ENCODE peak calls at places on chromosomes 2 and 18, in six cellular contexts. P is K562, Y is sigmoid colon, A is GM23338, B is transverse colon, S is endothelial cell of umbilical vein. G is an unnamed sample.

GRCh38 chr2:172693037-172693436 is 42.6 kb upstream of the RAPGEF4 start:
- DNase-seq in P (no peak), Y (peak; percentile 81), A (no peak), B (peak; percentile 83), S (peak; percentile 98), G (no peak)

GRCh38 chr2:228613133-228613532 is 431.6 kb upstream of the SPHKAP start:
- DNase-seq in P (no peak), Y (no peak), A (no peak), B (no peak), S (no peak), G (no peak)

GRCh38 chr2:29462293-29462692 is 347.1 kb downstream of the CLIP4 start:
- DNase-seq in P (no peak), Y (no peak), A (no peak), B (no peak), S (no peak), G (no peak)

GRCh38 chr18:3753116-3753515 is 303.1 kb downstream of the TGIF1 start:
- DNase-seq in P (no peak), Y (no peak), A (no peak), B (no peak), S (no peak), G (no peak)

GRCh38 chr2:204431529-204431928 is 113.7 kb upstream of the PARD3B start:
- DNase-seq in P (no peak), Y (no peak), A (no peak), B (no peak), S (no peak), G (no peak)

GRCh38 chr2:125386074-125386473 is 1269.9 kb upstream of the GYPC start:
- DNase-seq in P (no peak), Y (no peak), A (peak; percentile 47), B (no peak), S (no peak), G (no peak)

GRCh38 chr2:46847726-46848421 is 67.7 kb downstream of the MCFD2 start:
- DNase-seq in P (no peak), Y (peak; percentile 67), A (no peak), B (no peak), S (no peak), G (no peak)

GRCh38 chr2:99085400-99085799 is 56.1 kb upstream of the C2orf15 start:
- DNase-seq in P (no peak), Y (no peak), A (peak; percentile 21), B (no peak), S (no peak), G (no peak)

GRCh38 chr2:68357608-68358337 is 7.3 kb upstream of the PLEK start:
- DNase-seq in P (peak; percentile 21), Y (peak; percentile 65), A (peak; percentile 85), B (peak; percentile 33), S (peak; percentile 57), G (no peak)

GRCh38 chr2:121345887-121346286 is 60.9 kb upstream of the TFCP2L1 start:
- DNase-seq in P (no peak), Y (peak; percentile 50), A (no peak), B (no peak), S (no peak), G (no peak)

GRCh38 chr2:177930916-177931315 is 141.7 kb downstream of the PDE11A start:
- DNase-seq in P (no peak), Y (no peak), A (no peak), B (no peak), S (no peak), G (no peak)

GRCh38 chr2:97734061-97734912 is 20.9 kb downstream of the ZAP70 start:
- DNase-seq in P (no peak), Y (no peak), A (no peak), B (no peak), S (no peak), G (no peak)

GRCh38 chr2:9770308-9771100 is 72.8 kb upstream of the TAF1B start:
- DNase-seq in P (peak; percentile 78), Y (peak; percentile 86), A (peak; percentile 92), B (peak; percentile 74), S (peak; percentile 51), G (no peak)

GRCh38 chr18:45566025-45566740 is 49.1 kb upstream of the SLC14A2 start:
- DNase-seq in P (no peak), Y (no peak), A (no peak), B (no peak), S (no peak), G (no peak)

GRCh38 chr2:2026851-2027250 is 282.5 kb upstream of the PXDN start:
- DNase-seq in P (no peak), Y (no peak), A (no peak), B (no peak), S (no peak), G (peak; percentile 92)

GRCh38 chr2:219591091-219591490 is 6.6 kb upstream of the STK11IP start:
- DNase-seq in P (no peak), Y (no peak), A (no peak), B (no peak), S (no peak), G (no peak)
- TF ChIP-seq POLR2AphosphoS5 in P (no peak), Y (no peak), A (no peak), B (no peak), S (no peak), G (no peak)

GRCh38 chr2:237596856-237597679 is 6.5 kb upstream of the RAB17 start:
- DNase-seq in P (no peak), Y (peak; percentile 55), A (no peak), B (no peak), S (no peak), G (no peak)
- H3K27ac ChIP-seq in P (no peak overlapping the region), Y (no peak overlapping the region), A (no peak overlapping the region), B (no peak overlapping the region), S (no peak overlapping the region), G (no peak overlapping the region)

DNA sequence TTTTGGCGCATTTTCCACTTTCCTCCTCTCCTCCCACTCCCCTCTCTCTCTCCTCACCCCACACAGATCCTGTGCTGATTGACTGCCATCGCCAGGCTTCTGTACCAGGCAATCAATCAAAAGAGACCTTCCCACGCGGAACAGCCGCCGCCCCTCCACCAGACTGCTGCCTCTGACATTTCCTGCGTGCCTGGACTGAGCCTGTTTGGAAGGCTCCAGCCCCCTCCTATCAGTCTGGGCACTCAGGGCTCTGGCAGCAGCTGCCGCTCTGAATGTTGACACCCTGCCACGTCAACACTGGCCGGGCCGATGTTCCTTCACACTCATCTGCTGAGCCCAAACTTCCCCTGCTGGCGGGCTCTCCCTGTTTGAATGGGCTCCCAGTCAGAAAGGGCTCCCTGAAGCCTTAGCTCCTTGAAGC is 467.7 kb downstream of the EPHA4 start:
- DNase-seq in P (no peak), Y (no peak), A (peak; percentile 41), B (no peak), S (peak; percentile 69), G (no peak)
- H3K4me3 ChIP-seq in P (no peak overlapping the region), Y (no peak overlapping the region), A (no peak overlapping the region), B (no peak overlapping the region), S (no peak overlapping the region), G (no peak overlapping the region)

GRCh38 chr18:55588876-55589595 is 1.0 kb upstream of the TCF4 start:
- DNase-seq in P (no peak), Y (no peak), A (no peak), B (no peak), S (peak; percentile 68), G (no peak)

GRCh38 chr18:55586841-55587240 is 1.2 kb downstream of the TCF4 start:
- DNase-seq in P (no peak), Y (no peak), A (no peak), B (no peak), S (peak; percentile 53), G (no peak)

GRCh38 chr18:55587341-55588000 is 521 bp downstream of the TCF4 start:
- DNase-seq in P (peak; percentile 43), Y (no peak), A (peak; percentile 58), B (no peak), S (peak; percentile 63), G (no peak)

GRCh38 chr18:55589625-55590291 is 1.8 kb upstream of the TCF4 start:
- DNase-seq in P (peak; percentile 85), Y (peak; percentile 98), A (peak; percentile 97), B (peak; percentile 92), S (peak; percentile 97), G (no peak)

DNA sequence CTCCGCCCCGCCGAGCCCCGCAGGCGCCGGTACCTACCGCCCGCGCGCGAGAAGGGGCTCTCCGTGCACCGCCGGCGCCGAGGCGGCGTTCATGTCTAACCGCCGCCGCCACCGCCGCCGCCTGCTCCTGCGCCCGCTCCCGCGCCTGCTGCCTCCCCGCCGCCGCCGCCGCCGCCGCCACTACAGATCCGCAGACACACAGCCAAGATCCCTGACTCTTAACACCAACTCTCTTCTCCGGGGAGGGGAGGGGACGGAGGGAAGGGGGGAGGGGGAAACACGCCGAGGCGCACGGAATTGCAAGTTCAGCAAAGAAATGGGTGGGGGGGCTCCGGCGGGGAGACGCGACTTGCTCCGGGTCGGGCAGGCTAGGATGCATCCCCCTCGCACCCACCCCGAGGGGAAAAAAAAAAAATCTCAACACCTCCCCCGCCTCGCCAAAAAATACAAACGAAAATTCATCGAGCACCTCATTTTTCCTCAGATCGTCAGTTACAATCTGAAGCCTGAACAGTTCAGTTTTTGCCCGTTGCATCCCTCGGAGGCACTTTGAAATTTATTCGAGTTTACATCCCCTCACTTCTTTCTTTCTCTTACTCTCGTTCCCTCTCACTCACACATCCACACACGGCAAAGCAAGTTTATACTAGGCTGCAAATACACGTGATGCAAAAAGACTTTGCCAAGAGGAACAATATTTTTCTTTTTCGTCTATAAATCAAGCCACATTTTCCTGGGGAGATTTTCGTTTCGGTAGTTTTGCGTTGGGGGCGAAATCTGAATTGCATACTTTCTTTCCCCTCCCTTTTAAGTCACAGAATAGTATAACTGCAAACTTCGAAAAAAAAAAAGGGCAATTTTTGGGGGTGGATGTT is at the start of gene TCF4:
- DNase-seq in P (peak; percentile 56), Y (peak; percentile 80), A (peak; percentile 73), B (peak; percentile 30), S (peak; percentile 66), G (no peak)
- TF ChIP-seq POLR2AphosphoS5 in P (no peak), Y (peak; percentile 18), A (peak; percentile 35), B (peak; percentile 27), S (no peak), G (no peak)

DNA sequence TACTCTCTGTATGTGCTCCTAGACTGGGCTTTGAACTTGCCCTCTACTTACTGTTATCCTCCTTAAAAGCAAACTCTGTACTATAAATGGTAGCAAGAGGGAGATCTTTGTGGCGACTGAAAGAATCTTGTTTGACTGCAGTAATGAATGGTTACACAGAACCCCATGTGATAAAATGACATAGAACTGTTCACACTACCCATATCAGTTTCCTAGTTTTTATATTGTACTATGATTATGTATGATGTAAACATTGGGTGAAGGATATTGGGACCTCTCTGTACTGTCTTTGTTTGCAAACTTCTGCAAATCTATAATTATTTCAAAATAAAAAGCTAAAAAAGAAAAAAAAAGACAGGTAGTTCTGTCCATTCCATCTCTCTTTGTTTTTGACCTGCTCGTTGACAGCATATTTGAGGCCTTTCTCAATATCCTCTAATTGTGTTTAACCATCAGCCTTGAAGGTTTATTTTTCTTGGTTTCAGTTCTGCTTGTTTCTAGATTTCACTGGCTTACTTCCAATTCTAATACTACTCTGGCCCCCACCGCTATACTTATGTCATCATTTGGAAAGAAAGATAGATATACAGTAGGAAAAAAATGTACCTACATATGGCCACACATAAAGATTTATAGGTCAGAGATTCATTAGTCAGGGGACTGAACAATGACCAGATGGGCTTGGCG is 79.2 kb upstream of the MYO3B start:
- DNase-seq in P (no peak), Y (no peak), A (no peak), B (no peak), S (peak; percentile 87), G (no peak)
- H3K27ac ChIP-seq in P (no peak overlapping the region), Y (no peak overlapping the region), A (no peak overlapping the region), B (no peak overlapping the region), S (no peak overlapping the region), G (no peak overlapping the region)

G was measured in vagina.